ENCODE peak calls at places on chromosomes 16 and 17, in eight cellular contexts. H, F, O, E, S, D, Y and P are unnamed samples.

GRCh38 chr17:62150471-62150870 is 85.4 kb upstream of the MED13 start:
- DNase-seq in E (no peak), Y (no peak), F (no peak), O (no peak), H (no peak), S (no peak), D (no peak), P (no peak)

GRCh38 chr16:70697601-70698170 is 11.8 kb upstream of the MTSS2 start:
- DNase-seq in S (peak), E (peak), Y (no peak), F (no peak), O (no peak), D (no peak), H (no peak), P (no peak)

GRCh38 chr17:71438631-71439146 is 682.1 kb upstream of the SOX9 start:
- DNase-seq in D (no peak), E (peak), Y (no peak), O (peak), S (no peak), H (peak), F (peak), P (peak)

GRCh38 chr16:31181102-31181830 is 1.3 kb downstream of the FUS start:
- DNase-seq in Y (no peak), F (no peak), S (peak), E (peak), D (peak), O (peak), H (peak), P (no peak)

GRCh38 chr17:50274142-50274944 is at the start of gene TMEM92:
- DNase-seq in H (no peak), D (no peak), Y (no peak), O (peak), S (peak), F (no peak), E (peak), P (peak)

GRCh38 chr17:14580494-14580893 is 279.6 kb downstream of the HS3ST3B1 start:
- DNase-seq in F (no peak), O (no peak), H (no peak), S (no peak), Y (no peak), E (no peak), D (no peak), P (no peak)

GRCh38 chr16:4572715-4573114 is 16.6 kb downstream of the C16orf96 start:
- DNase-seq in E (no peak), H (no peak), S (no peak), F (no peak), D (peak), Y (no peak), O (no peak), P (no peak)

GRCh38 chr17:29111816-29112499 is 68.2 kb downstream of the MYO18A start:
- DNase-seq in D (peak), S (peak), O (peak), E (peak), F (no peak), Y (peak), H (peak), P (no peak)

GRCh38 chr17:81069084-81069645 is 34.2 kb downstream of the BAIAP2 start:
- DNase-seq in D (peak), Y (no peak), H (no peak), F (no peak), O (no peak), S (no peak), E (no peak), P (no peak)

GRCh38 chr16:13453325-13453724 is 466.6 kb upstream of the ERCC4 start:
- DNase-seq in Y (no peak), E (peak), D (no peak), O (no peak), F (peak), H (peak), S (no peak), P (peak)

GRCh38 chr17:4858880-4859260 is 25.7 kb downstream of the MINK1 start:
- DNase-seq in O (no peak), F (peak), D (peak), S (no peak), E (peak), Y (no peak), H (peak), P (peak)

GRCh38 chr17:56822725-56823124 is 11.0 kb downstream of the C17orf67 start:
- DNase-seq in D (peak), H (peak), S (no peak), Y (no peak), O (no peak), E (no peak), F (no peak), P (no peak)

GRCh38 chr17:16040710-16041251 is 41.2 kb downstream of the TTC19 start:
- DNase-seq in O (no peak), F (no peak), H (no peak), S (no peak), E (no peak), D (no peak), Y (no peak), P (no peak)

GRCh38 chr17:63124958-63125357 is 158.9 kb downstream of the TANC2 start:
- DNase-seq in F (no peak), O (no peak), Y (no peak), H (no peak), D (no peak), S (no peak), E (no peak), P (no peak)

GRCh38 chr17:43338886-43339516 is 59.8 kb upstream of the ARL4D start:
- DNase-seq in F (no peak), S (peak), E (peak), H (peak), O (peak), D (peak), Y (peak), P (no peak)

GRCh38 chr16:89499767-89500166 is 8.4 kb upstream of the SPG7 start:
- DNase-seq in H (no peak), F (no peak), D (no peak), Y (no peak), O (no peak), S (no peak), E (no peak), P (no peak)

GRCh38 chr17:75411328-75412067 is 6.0 kb upstream of the GRB2 start:
- DNase-seq in O (no peak), D (no peak), F (no peak), S (peak), Y (no peak), E (no peak), H (no peak), P (no peak)

GRCh38 chr16:72847187-72848044 is 200.5 kb downstream of the ZFHX3 start:
- DNase-seq in Y (no peak), E (peak), F (no peak), S (no peak), D (no peak), O (no peak), H (peak), P (no peak)

GRCh38 chr16:51556694-51557327 is 405.7 kb upstream of the SALL1 start:
- DNase-seq in E (no peak), Y (no peak), O (no peak), F (no peak), D (no peak), S (no peak), H (no peak), P (peak)

GRCh38 chr16:85080923-85081498 is 31.3 kb downstream of the CIBAR2 start:
- DNase-seq in E (no peak), D (no peak), H (no peak), F (no peak), S (no peak), Y (no peak), O (no peak), P (no peak)

GRCh38 chr16:29815032-29815721 is 775 bp upstream of the PAGR1 start:
- DNase-seq in Y (peak), H (peak), S (peak), E (no peak), D (peak), F (no peak), O (no peak), P (no peak)

DNA sequence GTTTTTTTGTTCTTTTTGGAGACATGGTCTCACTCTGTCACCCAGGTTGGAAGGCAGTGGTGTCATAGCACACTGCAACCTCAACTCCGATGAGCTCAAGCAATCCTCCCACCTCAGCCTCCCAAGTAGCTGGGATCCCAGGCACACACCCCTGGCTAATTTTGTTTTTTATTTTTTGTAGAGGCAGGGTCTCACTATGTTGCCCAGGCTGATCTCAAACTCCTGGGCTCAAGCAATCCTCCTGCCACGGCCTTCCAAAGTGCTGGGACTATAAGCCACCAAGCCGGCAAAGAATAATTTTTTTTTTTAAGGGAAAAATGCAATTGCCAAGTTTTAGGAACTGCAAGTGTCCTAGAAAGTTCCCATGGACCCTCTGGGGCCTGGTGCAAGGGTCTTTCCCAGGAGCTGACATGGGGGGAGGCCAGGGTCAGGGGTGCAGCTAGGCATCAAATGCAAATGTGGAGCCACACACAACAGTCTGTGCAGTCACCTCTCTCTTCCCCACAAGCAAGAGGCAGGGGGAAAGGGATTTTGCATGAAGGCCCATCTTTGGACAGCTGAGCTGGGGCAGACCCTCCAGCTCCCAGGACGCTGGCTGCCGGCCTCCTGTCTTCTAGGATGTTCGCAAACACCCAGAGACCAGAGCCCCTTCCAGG is 20.1 kb upstream of the BCAR1 start:
- DNase-seq in E (no peak), D (no peak), H (no peak), S (no peak), Y (no peak), F (no peak), O (no peak), P (no peak)
- H3K27ac ChIP-seq in E (no peak), D (no peak), H (no peak), S (no peak), Y (no peak), F (no peak), O (peak), P (no peak)

GRCh38 chr17:8159032-8159400 is 3.7 kb downstream of the VAMP2 start:
- DNase-seq in F (no peak), S (no peak), D (no peak), H (no peak), O (no peak), Y (no peak), E (no peak), P (no peak)
- H3K27ac ChIP-seq in F (no peak), S (peak), D (peak), H (peak), O (no peak), Y (peak), E (no peak), P (no peak)

GRCh38 chr17:31740611-31741082 is 118.4 kb downstream of the COPRS start:
- DNase-seq in S (peak), H (no peak), D (no peak), O (no peak), F (no peak), E (no peak), Y (no peak), P (no peak)
- H3K27ac ChIP-seq in S (peak), H (no peak), D (peak), O (no peak), F (no peak), E (no peak), Y (no peak), P (no peak)

GRCh38 chr17:66276328-66276937 is 26.0 kb upstream of the PRKCA start:
- DNase-seq in Y (no peak), D (no peak), F (no peak), O (no peak), H (no peak), E (no peak), S (no peak), P (no peak)
- H3K27ac ChIP-seq in Y (no peak), D (no peak), F (no peak), O (no peak), H (no peak), E (peak), S (no peak), P (peak)

GRCh38 chr17:9003355-9004131 is 17.8 kb upstream of the NTN1 start:
- DNase-seq in F (no peak), H (no peak), E (peak), O (no peak), D (no peak), S (peak), Y (no peak), P (no peak)
- H3K27ac ChIP-seq in F (no peak), H (no peak), E (no peak), O (no peak), D (no peak), S (peak), Y (no peak), P (no peak)

GRCh38 chr16:87033021-87033471 is 284.1 kb downstream of the C16orf95 start:
- DNase-seq in F (no peak), S (peak), O (no peak), Y (no peak), E (no peak), D (no peak), H (no peak), P (no peak)
- H3K27ac ChIP-seq in F (no peak), S (peak), O (no peak), Y (no peak), E (no peak), D (peak), H (no peak), P (no peak)

GRCh38 chr16:2770781-2771111 is 6.3 kb downstream of the ELOB start:
- DNase-seq in O (no peak), H (no peak), S (no peak), Y (no peak), E (no peak), F (no peak), D (no peak), P (no peak)

GRCh38 chr16:2768403-2769089 is 8.5 kb downstream of the ELOB start:
- DNase-seq in E (no peak), F (no peak), S (no peak), O (no peak), Y (no peak), H (no peak), D (no peak), P (no peak)

GRCh38 chr16:2769100-2769529 is 8.0 kb downstream of the ELOB start:
- DNase-seq in O (no peak), D (no peak), E (no peak), H (no peak), S (no peak), F (no peak), Y (no peak), P (no peak)

GRCh38 chr16:2770057-2770780 is 6.9 kb downstream of the ELOB start:
- DNase-seq in F (no peak), E (peak), D (no peak), H (no peak), Y (no peak), S (no peak), O (no peak), P (no peak)

DNA sequence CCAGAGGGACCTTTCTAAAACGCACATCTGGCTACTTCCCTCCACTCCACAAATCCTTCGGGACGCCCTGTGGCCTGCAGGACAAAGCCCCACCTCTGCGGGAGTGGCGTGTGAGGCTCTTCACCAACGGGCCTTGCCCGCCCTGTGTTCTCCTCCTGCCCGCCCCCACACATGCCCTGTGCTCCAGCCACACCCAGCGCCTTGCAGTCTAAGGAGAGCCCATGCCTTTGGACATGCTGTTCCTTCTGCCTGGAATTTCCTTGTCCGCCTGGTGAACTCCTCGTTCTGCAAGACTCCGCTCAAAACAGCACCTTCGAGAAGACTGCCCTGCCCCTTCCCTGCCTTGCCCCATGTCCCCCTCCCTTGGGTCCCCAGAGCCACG is 7.4 kb downstream of the ELOB start:
- DNase-seq in D (no peak), S (no peak), H (no peak), F (no peak), O (peak), Y (no peak), E (no peak), P (peak)
- H3K27ac ChIP-seq in D (no peak), S (peak), H (no peak), F (no peak), O (peak), Y (no peak), E (no peak), P (peak)

GRCh38 chr17:78667741-78668640 is 90.8 kb upstream of the DNAH17 start:
- DNase-seq in F (no peak), E (no peak), Y (no peak), H (no peak), S (no peak), O (no peak), D (no peak), P (peak)

GRCh38 chr17:78664476-78665384 is 87.5 kb upstream of the DNAH17 start:
- DNase-seq in Y (no peak), O (no peak), H (no peak), D (no peak), F (no peak), E (no peak), S (no peak), P (peak)

GRCh38 chr17:78667091-78667490 is 89.9 kb upstream of the DNAH17 start:
- DNase-seq in S (no peak), Y (no peak), H (no peak), E (no peak), D (no peak), O (no peak), F (no peak), P (no peak)

GRCh38 chr17:78665385-78665951 is 88.3 kb upstream of the DNAH17 start:
- DNase-seq in Y (no peak), F (no peak), O (no peak), S (no peak), E (no peak), H (no peak), D (no peak), P (no peak)

DNA sequence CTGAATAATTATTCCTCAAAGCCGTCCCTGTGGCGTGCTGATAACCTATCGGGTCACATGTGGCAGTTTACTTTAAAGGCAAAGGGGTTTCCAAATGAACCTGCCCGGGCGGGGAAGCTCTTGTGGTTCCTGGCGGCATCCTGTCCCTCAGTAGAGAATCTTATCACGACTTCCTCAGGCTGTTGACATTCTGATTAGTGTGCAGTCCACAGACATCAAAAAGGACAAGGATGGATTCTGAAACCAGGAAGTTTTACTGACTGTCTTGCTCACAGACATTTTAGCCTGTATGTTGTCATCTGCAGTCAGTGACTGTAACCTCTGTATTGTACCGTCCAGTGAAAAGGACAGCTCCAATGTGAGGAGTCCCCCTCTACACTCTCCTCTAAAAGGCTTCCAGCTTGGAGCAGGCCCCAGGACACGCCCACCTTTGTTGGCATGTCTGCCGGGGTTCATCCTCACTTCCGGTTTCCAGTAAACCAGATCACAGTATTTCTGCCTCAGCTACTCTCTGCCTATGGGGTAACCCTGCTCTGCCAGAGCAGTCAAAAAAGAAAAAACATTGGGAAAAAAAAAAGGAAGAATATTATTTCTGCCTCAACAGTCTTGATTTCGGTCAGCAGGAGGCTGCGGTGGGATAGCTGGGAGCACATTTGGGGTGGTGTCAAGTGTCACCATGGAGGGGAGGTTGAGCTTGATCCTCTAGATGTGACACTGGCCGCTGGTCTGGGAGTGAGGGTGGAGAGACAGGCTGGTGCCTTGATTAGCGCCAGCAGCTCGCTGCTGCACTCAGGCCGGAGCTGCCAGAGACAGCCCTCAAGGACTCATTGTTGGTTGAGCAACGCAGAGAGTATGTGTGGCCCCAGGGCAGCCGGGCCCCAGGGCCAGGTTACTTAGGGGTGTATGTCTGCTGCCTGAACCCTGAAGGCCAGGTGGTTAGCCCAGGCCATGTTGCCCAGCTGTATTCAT is 89.0 kb upstream of the DNAH17 start:
- DNase-seq in Y (peak), D (peak), S (no peak), H (peak), F (no peak), O (no peak), E (peak), P (peak)
- H3K27ac ChIP-seq in Y (peak), D (peak), S (no peak), H (peak), F (peak), O (peak), E (no peak), P (peak)